ENCODE peak calls at places on chromosomes 7 and 10, in ten cellular contexts. O, Q, S, Z, F, Y, J, E, D and G are unnamed samples.

GRCh38 chr10:84348860-84349259 is 20.5 kb downstream of the CCSER2 start:
- DNase-seq in O (peak; percentile 9), Q (no peak), S (no peak), Z (no peak), F (no peak), Y (peak; percentile 74), J (no peak), E (no peak), D (no peak), G (no peak)

GRCh38 chr7:116862234-116863167 is at the start of gene CAPZA2:
- DNase-seq in O (peak; percentile 96), Q (peak; percentile 100), S (peak; percentile 99), Z (peak; percentile 90), F (peak; percentile 95), Y (peak; percentile 94), J (peak; percentile 95), E (peak; percentile 92), D (peak; percentile 97), G (peak; percentile 53)

GRCh38 chr10:96491303-96491702 is 22.4 kb downstream of the TLL2 start:
- DNase-seq in O (no peak), Q (no peak), S (no peak), Z (no peak), F (no peak), Y (peak; percentile 21), J (no peak), E (no peak), D (no peak), G (no peak)

GRCh38 chr7:113142385-113143119 is 24.2 kb upstream of the SMIM30 start:
- DNase-seq in O (no peak), Q (no peak), S (no peak), Z (no peak), F (no peak), Y (no peak), J (no peak), E (no peak), D (no peak), G (no peak)

GRCh38 chr10:117418121-117418520 is 42.9 kb upstream of the PDZD8 start:
- DNase-seq in O (no peak), Q (no peak), S (no peak), Z (no peak), F (peak; percentile 14), Y (no peak), J (no peak), E (no peak), D (no peak), G (no peak)

GRCh38 chr10:60359066-60359465 is 30.6 kb downstream of the ANK3 start:
- DNase-seq in O (no peak), Q (no peak), S (no peak), Z (no peak), F (no peak), Y (no peak), J (no peak), E (no peak), D (no peak), G (no peak)

GRCh38 chr10:124626759-124627380 is 117.3 kb downstream of the FAM53B start:
- DNase-seq in O (no peak), Q (peak; percentile 75), S (no peak), Z (no peak), F (peak; percentile 83), Y (no peak), J (no peak), E (peak; percentile 49), D (no peak), G (no peak)

GRCh38 chr10:101468159-101468558 is 114.2 kb downstream of the BTRC start:
- DNase-seq in O (no peak), Q (no peak), S (no peak), Z (no peak), F (peak; percentile 9), Y (no peak), J (no peak), E (no peak), D (no peak), G (no peak)

GRCh38 chr7:100407285-100408180 is 21.0 kb downstream of the ZCWPW1 start:
- DNase-seq in O (peak; percentile 88), Q (peak; percentile 69), S (peak; percentile 56), Z (no peak), F (no peak), Y (peak; percentile 86), J (no peak), E (no peak), D (no peak), G (no peak)

GRCh38 chr7:36648441-36648840 is 75.9 kb downstream of the AOAH start:
- DNase-seq in O (no peak), Q (no peak), S (no peak), Z (no peak), F (no peak), Y (no peak), J (no peak), E (no peak), D (no peak), G (no peak)

GRCh38 chr10:47314416-47314970 is 7.8 kb upstream of the GDF2 start:
- DNase-seq in O (no peak), Q (no peak), S (no peak), Z (no peak), F (no peak), Y (no peak), J (no peak), E (no peak), D (no peak), G (no peak)

GRCh38 chr10:128036746-128037542 is 89.3 kb downstream of the MKI67 start:
- DNase-seq in O (peak; percentile 26), Q (no peak), S (no peak), Z (no peak), F (peak; percentile 49), Y (peak; percentile 42), J (no peak), E (no peak), D (no peak), G (no peak)

GRCh38 chr7:158391141-158391540 is 196.5 kb downstream of the PTPRN2 start:
- DNase-seq in O (no peak), Q (no peak), S (no peak), Z (no peak), F (no peak), Y (no peak), J (no peak), E (no peak), D (no peak), G (no peak)

GRCh38 chr7:7438851-7439250 is 96.8 kb downstream of the COL28A1 start:
- DNase-seq in O (peak; percentile 98), Q (no peak), S (no peak), Z (no peak), F (no peak), Y (peak; percentile 73), J (no peak), E (no peak), D (no peak), G (peak; percentile 91)

GRCh38 chr7:23598321-23598720 is 1.1 kb downstream of the CCDC126 start:
- DNase-seq in O (no peak), Q (peak; percentile 15), S (no peak), Z (no peak), F (no peak), Y (no peak), J (no peak), E (no peak), D (no peak), G (no peak)

GRCh38 chr7:155861480-155861868 is 49.2 kb upstream of the SHH start:
- DNase-seq in O (no peak), Q (no peak), S (no peak), Z (no peak), F (no peak), Y (no peak), J (peak; percentile 46), E (no peak), D (no peak), G (no peak)

GRCh38 chr7:127587663-127588018 is 570 bp upstream of the ARF5 start:
- DNase-seq in O (no peak), Q (no peak), S (no peak), Z (no peak), F (peak; percentile 20), Y (no peak), J (no peak), E (no peak), D (no peak), G (no peak)

GRCh38 chr10:74825033-74825370 is 1.4 kb upstream of the KAT6B start:
- DNase-seq in O (peak; percentile 31), Q (no peak), S (peak; percentile 4), Z (no peak), F (peak; percentile 54), Y (no peak), J (peak; percentile 78), E (no peak), D (peak; percentile 57), G (no peak)

GRCh38 chr7:130910949-130911944 is 177.2 kb upstream of the KLF14 start:
- DNase-seq in O (peak; percentile 84), Q (peak; percentile 43), S (no peak), Z (no peak), F (no peak), Y (peak; percentile 68), J (peak; percentile 52), E (no peak), D (no peak), G (no peak)